ENCODE peak calls at places on chromosomes 13 and 19, in four cellular contexts. B is K562, J is HepG2, X is GM12878. Q is an unnamed sample.
A peak's percentile ranks its signal among the peaks of the same experiment; 100 is the strongest.

GRCh38 chr13:43348397-43348796 is 325.0 kb downstream of the DNAJC15 start:
- DNase-seq in B (no peak), J (no peak), X (no peak), Q (peak; percentile 11)

GRCh38 chr13:97220151-97220900 is 1.8 kb upstream of the MBNL2 start:
- DNase-seq in B (no peak), J (no peak), X (no peak), Q (no peak)

GRCh38 chr13:33494596-33495214 is 209.2 kb upstream of the STARD13 start:
- DNase-seq in B (peak; percentile 4), J (peak; percentile 40), X (no peak), Q (no peak)

GRCh38 chr19:2051771-2052704 is 994 bp upstream of the MKNK2 start:
- DNase-seq in B (no peak), J (no peak), X (peak; percentile 72), Q (no peak)

GRCh38 chr13:29847501-29847983 is 2.9 kb downstream of the UBL3 start:
- DNase-seq in B (no peak), J (peak; percentile 37), X (no peak), Q (peak; percentile 26)

GRCh38 chr19:8526345-8527062 is 12.5 kb upstream of the ZNF414 start:
- DNase-seq in B (peak; percentile 87), J (peak; percentile 87), X (no peak), Q (peak; percentile 67)

GRCh38 chr19:46427518-46427917 is 1.2 kb downstream of the PNMA8C start:
- DNase-seq in B (no peak), J (no peak), X (no peak), Q (no peak)

GRCh38 chr19:19618384-19619051 is at the start of gene PBX4:
- DNase-seq in B (peak; percentile 99), J (no peak), X (peak; percentile 87), Q (peak; percentile 87)

GRCh38 chr19:45592366-45592765 is 7.8 kb upstream of the OPA3 start:
- DNase-seq in B (no peak), J (no peak), X (no peak), Q (no peak)

GRCh38 chr19:6070179-6071102 is 39.9 kb downstream of the RFX2 start:
- DNase-seq in B (no peak), J (no peak), X (no peak), Q (no peak)

GRCh38 chr13:107005577-107005976 is 437.6 kb upstream of the ARGLU1 start:
- DNase-seq in B (no peak), J (no peak), X (no peak), Q (no peak)

GRCh38 chr19:11577451-11578341 is at the start of gene ACP5:
- DNase-seq in B (peak; percentile 36), J (no peak), X (no peak), Q (no peak)

GRCh38 chr13:42398542-42398941 is 126.6 kb downstream of the AKAP11 start:
- DNase-seq in B (no peak), J (no peak), X (no peak), Q (no peak)

GRCh38 chr13:42924290-42924803 is 67.7 kb downstream of the EPSTI1 start:
- DNase-seq in B (no peak), J (no peak), X (no peak), Q (no peak)

GRCh38 chr19:6739390-6739883 is at the start of gene TRIP10:
- DNase-seq in B (peak; percentile 84), J (peak; percentile 68), X (no peak), Q (peak; percentile 65)

GRCh38 chr13:52994865-52995264 is 33.7 kb upstream of the OLFM4 start:
- DNase-seq in B (no peak), J (no peak), X (no peak), Q (no peak)

GRCh38 chr19:39430675-39431593 is 4.8 kb downstream of the RPS16 start:
- DNase-seq in B (peak; percentile 46), J (peak; percentile 71), X (no peak), Q (peak; percentile 100)

GRCh38 chr13:86563308-86563707 is 764.1 kb upstream of the SLITRK6 start:
- DNase-seq in B (no peak), J (no peak), X (no peak), Q (no peak)

GRCh38 chr19:30231408-30232318 is 140.5 kb upstream of the ZNF536 start:
- DNase-seq in B (no peak), J (no peak), X (no peak), Q (no peak)

GRCh38 chr19:11535792-11536595 is 2.7 kb upstream of the CNN1 start:
- DNase-seq in B (peak; percentile 97), J (peak; percentile 68), X (no peak), Q (peak; percentile 88)

GRCh38 chr19:15257782-15258181 is 25.5 kb upstream of the EPHX3 start:
- DNase-seq in B (no peak), J (no peak), X (no peak), Q (no peak)

GRCh38 chr13:59488436-59488835 is 675.3 kb downstream of the DIAPH3 start:
- DNase-seq in B (no peak), J (no peak), X (no peak), Q (no peak)

GRCh38 chr19:37964109-37964508 is 57.1 kb downstream of the SIPA1L3 start:
- DNase-seq in B (no peak), J (no peak), X (no peak), Q (no peak)

GRCh38 chr19:3986260-3987041 is 1.2 kb upstream of the EEF2 start:
- DNase-seq in B (peak; percentile 37), J (peak; percentile 72), X (peak; percentile 56), Q (peak; percentile 81)

GRCh38 chr19:2335848-2336247 is 7.4 kb downstream of the SPPL2B start:
- DNase-seq in B (no peak), J (no peak), X (no peak), Q (no peak)

GRCh38 chr19:35099897-35100275 is 15.7 kb upstream of the FXYD3 start:
- DNase-seq in B (no peak), J (no peak), X (no peak), Q (no peak)

GRCh38 chr13:111967572-111968201 is 99.3 kb upstream of the SOX1 start:
- DNase-seq in B (no peak), J (no peak), X (no peak), Q (no peak)

GRCh38 chr13:92972751-92973150 is 253.9 kb upstream of the GPC6 start:
- DNase-seq in B (no peak), J (no peak), X (no peak), Q (no peak)

GRCh38 chr13:98273824-98274786 is 97.0 kb upstream of the RNF113B start:
- DNase-seq in B (no peak), J (no peak), X (no peak), Q (no peak)

GRCh38 chr19:50209131-50209530 is 5.7 kb downstream of the MYH14 start:
- DNase-seq in B (no peak), J (no peak), X (no peak), Q (no peak)

GRCh38 chr13:79401259-79402071 is 4.6 kb downstream of the RBM26 start:
- DNase-seq in B (no peak), J (no peak), X (no peak), Q (no peak)

GRCh38 chr13:37540228-37540627 is 58.3 kb downstream of the POSTN start:
- DNase-seq in B (no peak), J (no peak), X (no peak), Q (no peak)

GRCh38 chr19:48968179-48968661 is 3.1 kb downstream of the FTL start:
- DNase-seq in B (no peak), J (peak; percentile 39), X (no peak), Q (no peak)

GRCh38 chr19:48969276-48970138 is 4.4 kb downstream of the FTL start:
- DNase-seq in B (peak; percentile 74), J (no peak), X (no peak), Q (peak; percentile 74)

GRCh38 chr19:48970139-48970766 is 5.1 kb downstream of the FTL start:
- DNase-seq in B (no peak), J (no peak), X (no peak), Q (no peak)

GRCh38 chr19:48968813-48969218 is 3.7 kb downstream of the FTL start:
- DNase-seq in B (no peak), J (no peak), X (no peak), Q (no peak)

DNA sequence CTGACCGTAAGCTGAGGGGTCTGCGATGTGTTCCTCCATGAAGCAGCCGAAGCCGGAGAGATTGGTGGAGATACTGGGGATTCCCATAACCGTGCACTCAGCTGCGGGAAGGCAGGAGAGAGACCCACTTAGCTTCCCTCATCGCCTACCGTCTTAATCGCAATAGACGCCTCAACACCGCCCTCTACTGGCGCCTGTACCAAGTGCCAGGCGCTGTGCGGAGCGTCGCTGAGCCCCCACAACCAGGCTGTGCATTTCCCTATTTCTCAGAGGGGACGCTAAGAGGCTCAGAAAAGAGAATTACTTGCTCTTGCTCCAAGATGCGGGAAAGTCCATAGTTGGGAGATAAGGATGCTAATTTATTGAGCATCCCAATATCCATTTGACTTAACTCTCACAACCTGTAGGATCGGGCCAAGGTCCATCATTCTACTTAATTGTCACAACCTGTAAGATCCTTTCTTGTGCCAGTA is 5.8 kb downstream of the FTL start:
- DNase-seq in B (peak; percentile 78), J (peak; percentile 57), X (no peak), Q (peak; percentile 86)
- TF ChIP-seq HDAC2 in B (no peak), J (no peak), X (no peak), Q (no peak)

GRCh38 chr19:41956621-41957020 is 2.5 kb downstream of the RABAC1 start:
- DNase-seq in B (no peak), J (no peak), X (no peak), Q (no peak)

GRCh38 chr19:41959056-41960053 is at the start of gene RABAC1:
- DNase-seq in B (peak; percentile 92), J (peak; percentile 83), X (peak; percentile 36), Q (peak; percentile 100)

GRCh38 chr19:41958367-41959055 is 610 bp downstream of the RABAC1 start:
- DNase-seq in B (peak; percentile 90), J (peak; percentile 64), X (no peak), Q (peak; percentile 87)

GRCh38 chr19:41957161-41957837 is 1.8 kb downstream of the RABAC1 start:
- DNase-seq in B (no peak), J (no peak), X (no peak), Q (no peak)

GRCh38 chr19:41957838-41958366 is 1.2 kb downstream of the RABAC1 start:
- DNase-seq in B (peak; percentile 88), J (peak; percentile 81), X (no peak), Q (peak; percentile 96)
- TF ChIP-seq POLR2AphosphoS2 in B (no peak), J (no peak), X (no peak), Q (no peak)

DNA sequence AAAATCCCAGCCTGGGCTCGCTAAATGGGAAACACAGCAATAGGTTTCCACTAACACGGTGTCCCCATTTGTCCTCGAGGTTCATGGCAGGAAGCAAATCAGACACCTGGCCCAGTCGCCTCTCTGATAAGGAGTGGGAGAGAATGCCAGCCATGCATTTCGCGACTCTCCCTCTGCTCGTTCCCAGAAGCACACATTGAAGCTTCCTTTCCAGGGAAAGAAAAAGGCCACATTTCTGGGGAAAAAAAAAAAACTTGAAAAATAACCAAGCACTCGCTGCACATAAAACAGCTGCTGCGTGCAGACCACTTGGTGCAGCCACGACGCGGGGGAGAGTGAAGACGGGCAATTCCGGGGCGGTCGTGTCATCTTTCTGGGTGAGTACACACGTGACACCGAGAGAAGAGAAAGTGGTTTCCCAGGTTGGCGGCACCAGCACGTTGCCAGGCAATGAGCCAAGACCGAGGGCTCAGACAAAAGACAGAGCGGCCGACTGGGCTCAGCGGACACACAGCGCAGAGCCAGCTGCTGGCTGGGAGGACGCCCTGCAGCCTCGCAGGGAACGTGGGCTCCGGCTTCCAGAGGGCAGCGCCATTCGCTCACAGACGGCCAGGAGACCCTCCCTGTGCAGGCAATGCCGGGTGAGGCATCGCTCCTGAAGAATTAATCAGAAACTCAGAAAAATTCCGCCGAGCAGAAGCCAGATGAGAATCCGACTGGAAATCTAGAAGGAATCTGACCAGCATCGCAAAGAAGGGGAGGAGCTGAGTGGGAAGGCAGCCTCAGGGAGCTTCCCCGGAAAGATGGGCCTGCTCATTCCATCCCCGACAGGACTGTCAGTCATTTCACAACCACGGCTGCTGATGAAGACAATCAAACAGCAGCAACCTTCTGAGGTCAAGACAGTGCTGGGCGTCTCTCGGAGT is 83.2 kb upstream of the IRS2 start:
- DNase-seq in B (peak; percentile 10), J (no peak), X (no peak), Q (peak; percentile 70)
- TF ChIP-seq RAD21 in B (no peak), J (no peak), X (no peak), Q (peak; percentile 52)

GRCh38 chr19:17847538-17848366 is at the start of gene JAK3:
- DNase-seq in B (peak; percentile 81), J (peak; percentile 59), X (peak; percentile 77), Q (no peak)
- TF ChIP-seq HDAC2 in B (no peak), J (no peak), X (no peak), Q (no peak)

Q was measured in A549.